ENCODE peak calls at places on chromosomes 12 and 14, in five cellular contexts. N, E, T, G and O are unnamed samples. For H3K4me1 and H3K27me3, the result is how much of the 10 kb centered on the place peaks cover.

GRCh38 chr12:47975036-47975620 is 11.7 kb downstream of the TMEM106C start:
- DNase-seq in N (no peak), E (no peak), T (no peak), G (no peak), O (no peak)

GRCh38 chr12:120539303-120539702 is 5.1 kb downstream of the RNF10 start:
- DNase-seq in N (no peak), E (no peak), T (no peak), G (no peak), O (no peak)

GRCh38 chr14:55912344-55912743 is 205.9 kb upstream of the PELI2 start:
- DNase-seq in N (no peak), E (no peak), T (no peak), G (no peak), O (no peak)

GRCh38 chr14:100213956-100214767 is 24.8 kb upstream of the YY1 start:
- DNase-seq in N (peak), E (peak), T (peak), G (peak), O (peak)

GRCh38 chr12:53230971-53231858 is 794 bp downstream of the RARG start:
- DNase-seq in N (peak), E (no peak), T (no peak), G (no peak), O (no peak)

GRCh38 chr12:132322206-132323132 is 6.9 kb downstream of the GALNT9 start:
- DNase-seq in N (no peak), E (no peak), T (no peak), G (peak), O (no peak)

GRCh38 chr12:46908236-46908935 is 82.6 kb upstream of the SLC38A4 start:
- DNase-seq in N (no peak), E (no peak), T (no peak), G (no peak), O (no peak)

GRCh38 chr12:113422030-113422900 is at the start of gene SDSL:
- DNase-seq in N (peak), E (no peak), T (peak), G (peak), O (peak)

GRCh38 chr12:130862161-130862560 is 9.7 kb upstream of the RAN start:
- DNase-seq in N (peak), E (no peak), T (no peak), G (no peak), O (no peak)

GRCh38 chr12:52634266-52635056 is 16.1 kb upstream of the KRT73 start:
- DNase-seq in N (peak), E (no peak), T (no peak), G (no peak), O (peak)

GRCh38 chr14:53126705-53127104 is 26.4 kb downstream of the DDHD1 start:
- DNase-seq in N (no peak), E (no peak), T (no peak), G (no peak), O (no peak)

GRCh38 chr14:22556990-22557623 is 31.9 kb downstream of the DAD1 start:
- DNase-seq in N (peak), E (no peak), T (peak), G (peak), O (peak)

GRCh38 chr14:90193925-90194324 is 62.4 kb upstream of the PSMC1 start:
- DNase-seq in N (peak), E (no peak), T (no peak), G (no peak), O (no peak)

GRCh38 chr14:64540208-64541202 is at the start of gene HSPA2:
- DNase-seq in N (peak), E (peak), T (peak), G (peak), O (peak)

GRCh38 chr14:84254205-84254788 is 1275.6 kb upstream of the FLRT2 start:
- DNase-seq in N (peak), E (no peak), T (no peak), G (no peak), O (peak)

GRCh38 chr12:38771871-38772270 is 133.5 kb downstream of the CPNE8 start:
- DNase-seq in N (no peak), E (no peak), T (no peak), G (no peak), O (no peak)

GRCh38 chr14:88492272-88493089 is 62.3 kb downstream of the PTPN21 start:
- DNase-seq in N (peak), E (peak), T (peak), G (no peak), O (peak)

GRCh38 chr14:63656194-63656593 is 14.5 kb upstream of the WDR89 start:
- DNase-seq in N (no peak), E (no peak), T (no peak), G (no peak), O (no peak)

GRCh38 chr14:104421892-104422291 is 157.7 kb upstream of the C14orf180 start:
- DNase-seq in N (peak), E (no peak), T (no peak), G (no peak), O (no peak)

GRCh38 chr14:53278602-53279506 is 125.7 kb upstream of the DDHD1 start:
- DNase-seq in N (no peak), E (no peak), T (no peak), G (no peak), O (no peak)

GRCh38 chr14:55689971-55690871 is 110.2 kb downstream of the KTN1 start:
- DNase-seq in N (no peak), E (no peak), T (no peak), G (no peak), O (no peak)

GRCh38 chr12:74770552-74770951 is 232.9 kb downstream of the ATXN7L3B start:
- DNase-seq in N (no peak), E (no peak), T (no peak), G (no peak), O (no peak)

GRCh38 chr12:10182662-10183061 is 3.8 kb downstream of the TMEM52B start:
- DNase-seq in N (no peak), E (no peak), T (no peak), G (no peak), O (no peak)

GRCh38 chr12:95173392-95174251 is 43.6 kb downstream of the FGD6 start:
- DNase-seq in N (no peak), E (no peak), T (peak), G (peak), O (peak)

GRCh38 chr14:33799705-33800269 is 151.1 kb downstream of the EGLN3 start:
- DNase-seq in N (no peak), E (no peak), T (peak), G (peak), O (peak)

GRCh38 chr12:14884458-14884878 is 1.2 kb downstream of the MGP start:
- DNase-seq in N (no peak), E (peak), T (peak), G (no peak), O (peak)

GRCh38 chr14:22417914-22418313 is 171.1 kb downstream of the DAD1 start:
- DNase-seq in N (no peak), E (no peak), T (no peak), G (no peak), O (no peak)

GRCh38 chr14:23641915-23642588 is 5.9 kb downstream of the DHRS2 start:
- DNase-seq in N (no peak), E (no peak), T (no peak), G (no peak), O (no peak)

GRCh38 chr12:59164991-59165718 is 244.9 kb upstream of the LRIG3 start:
- DNase-seq in N (no peak), E (no peak), T (no peak), G (no peak), O (no peak)

DNA sequence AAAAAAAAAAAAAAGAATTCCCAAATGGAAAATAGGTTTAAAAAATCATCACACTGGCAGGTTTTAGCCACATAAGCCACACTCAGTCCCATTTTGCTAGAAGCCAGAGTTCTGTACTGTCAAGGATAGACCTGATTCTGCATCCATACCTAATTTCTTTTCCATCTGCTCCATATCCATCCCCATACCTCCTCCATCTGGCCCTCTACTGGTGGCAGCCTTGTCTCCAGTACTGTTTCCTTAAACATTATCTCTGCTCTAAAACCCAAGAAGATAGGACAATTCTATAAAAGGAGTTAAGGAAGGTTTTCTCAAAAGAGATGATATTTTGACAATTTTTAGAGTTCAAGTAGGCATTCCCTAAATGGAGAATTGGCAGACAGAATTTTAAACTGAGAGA is 26.0 kb upstream of the RXYLT1 start:
- DNase-seq in N (peak), E (no peak), T (no peak), G (no peak), O (no peak)
- TF ChIP-seq CTCF in N (peak), E (no peak), T (no peak), G (peak), O (no peak)

GRCh38 chr12:8037947-8038346 is 5.4 kb downstream of the FOXJ2 start:
- DNase-seq in N (peak), E (no peak), T (no peak), G (no peak), O (no peak)
- H3K4me1 ChIP-seq in N (under half), E (under half), T (under half), G (under half), O (half or more)

GRCh38 chr12:64335886-64336466 is 54.6 kb downstream of the C12orf56 start:
- DNase-seq in N (no peak), E (no peak), T (no peak), G (no peak), O (no peak)
- H3K27me3 ChIP-seq in N (under half), E (under half), T (under half), G (under half), O (under half)

GRCh38 chr12:3720772-3721171 is 32.1 kb downstream of the CRACR2A start:
- DNase-seq in N (no peak), E (no peak), T (no peak), G (no peak), O (no peak)

GRCh38 chr12:3717283-3717974 is 35.5 kb downstream of the CRACR2A start:
- DNase-seq in N (no peak), E (no peak), T (no peak), G (no peak), O (no peak)

GRCh38 chr12:3715999-3716398 is 36.9 kb downstream of the CRACR2A start:
- DNase-seq in N (no peak), E (no peak), T (no peak), G (no peak), O (no peak)

GRCh38 chr12:3722368-3722767 is 30.5 kb downstream of the CRACR2A start:
- DNase-seq in N (no peak), E (no peak), T (no peak), G (no peak), O (no peak)

GRCh38 chr12:3718100-3718499 is 34.8 kb downstream of the CRACR2A start:
- DNase-seq in N (no peak), E (no peak), T (no peak), G (no peak), O (peak)
- TF ChIP-seq CTCF in N (no peak), E (no peak), T (no peak), G (no peak), O (no peak)

GRCh38 chr14:93977171-93977570 is 801 bp upstream of the ASB2 start:
- DNase-seq in N (no peak), E (no peak), T (no peak), G (no peak), O (no peak)
- H3K4me1 ChIP-seq in N (under half), E (under half), T (under half), G (under half), O (half or more)

GRCh38 chr14:69571879-69572633 is 2.6 kb downstream of the CCDC177 start:
- DNase-seq in N (peak), E (no peak), T (peak), G (no peak), O (no peak)
- H3K27me3 ChIP-seq in N (under half), E (under half), T (under half), G (half or more), O (half or more)